ENCODE peak calls at places on chromosome 14, in five cellular contexts. X, T, K, R and B are unnamed samples. For H3K9me3, the result is how much of the 10 kb centered on the place peaks cover.

GRCh38 chr14:81551471-81551870 is 17.8 kb upstream of the SEL1L start:
- DNase-seq in X (no peak), T (no peak), K (no peak), R (no peak), B (no peak)

GRCh38 chr14:33611405-33612183 is 339.3 kb downstream of the EGLN3 start:
- DNase-seq in X (peak), T (no peak), K (no peak), R (no peak), B (no peak)

GRCh38 chr14:96268426-96269358 is 12.7 kb downstream of the BDKRB1 start:
- DNase-seq in X (no peak), T (no peak), K (no peak), R (peak), B (no peak)

GRCh38 chr14:92108345-92109254 is 2.2 kb upstream of the ATXN3 start:
- DNase-seq in X (no peak), T (no peak), K (no peak), R (no peak), B (no peak)

GRCh38 chr14:68404652-68405183 is 388.1 kb downstream of the ZFP36L1 start:
- DNase-seq in X (no peak), T (no peak), K (no peak), R (no peak), B (no peak)

GRCh38 chr14:99541677-99542470 is 60.7 kb downstream of the CCNK start:
- DNase-seq in X (peak), T (no peak), K (no peak), R (no peak), B (no peak)

GRCh38 chr14:49549881-49550280 is 36.3 kb downstream of the RPS29 start:
- DNase-seq in X (no peak), T (no peak), K (no peak), R (no peak), B (no peak)

GRCh38 chr14:68408680-68409079 is 384.2 kb downstream of the ZFP36L1 start:
- DNase-seq in X (no peak), T (no peak), K (no peak), R (no peak), B (no peak)

GRCh38 chr14:75406102-75406501 is 21.7 kb upstream of the JDP2 start:
- DNase-seq in X (no peak), T (no peak), K (no peak), R (no peak), B (no peak)

GRCh38 chr14:100239840-100240724 is 1.1 kb downstream of the YY1 start:
- DNase-seq in X (peak), T (peak), K (peak), R (peak), B (peak)

GRCh38 chr14:77186911-77187648 is 5.5 kb downstream of the TMEM63C start:
- DNase-seq in X (no peak), T (peak), K (no peak), R (peak), B (no peak)

GRCh38 chr14:95140060-95140858 is 17.1 kb downstream of the DICER1 start:
- DNase-seq in X (no peak), T (no peak), K (no peak), R (no peak), B (no peak)

GRCh38 chr14:50733479-50733878 is 65.4 kb upstream of the SAV1 start:
- DNase-seq in X (no peak), T (no peak), K (no peak), R (no peak), B (no peak)

GRCh38 chr14:80350707-80351106 is 139.4 kb upstream of the DIO2 start:
- DNase-seq in X (no peak), T (no peak), K (no peak), R (no peak), B (no peak)

GRCh38 chr14:30443368-30444007 is 115.5 kb upstream of the G2E3 start:
- DNase-seq in X (peak), T (peak), K (no peak), R (no peak), B (no peak)

GRCh38 chr14:45787167-45787566 is 534.2 kb upstream of the MIS18BP1 start:
- DNase-seq in X (no peak), T (peak), K (no peak), R (no peak), B (no peak)

GRCh38 chr14:53432378-53432802 is 279.3 kb upstream of the DDHD1 start:
- DNase-seq in X (peak), T (peak), K (no peak), R (no peak), B (no peak)

GRCh38 chr14:89779707-89780106 is 174.8 kb downstream of the EFCAB11 start:
- DNase-seq in X (no peak), T (no peak), K (no peak), R (no peak), B (no peak)

GRCh38 chr14:54440870-54441868 is at the start of gene CNIH1:
- DNase-seq in X (peak), T (peak), K (peak), R (peak), B (peak)
- TF ChIP-seq POLR2A in X (peak), T (peak), K (peak), R (peak), B (peak)

GRCh38 chr14:104353921-104354701 is 215.7 kb downstream of the KIF26A start:
- DNase-seq in X (peak), T (no peak), K (no peak), R (peak), B (peak)
- H3K9me3 ChIP-seq in X (under half), T (under half), K (under half), R (under half), B (under half)

DNA sequence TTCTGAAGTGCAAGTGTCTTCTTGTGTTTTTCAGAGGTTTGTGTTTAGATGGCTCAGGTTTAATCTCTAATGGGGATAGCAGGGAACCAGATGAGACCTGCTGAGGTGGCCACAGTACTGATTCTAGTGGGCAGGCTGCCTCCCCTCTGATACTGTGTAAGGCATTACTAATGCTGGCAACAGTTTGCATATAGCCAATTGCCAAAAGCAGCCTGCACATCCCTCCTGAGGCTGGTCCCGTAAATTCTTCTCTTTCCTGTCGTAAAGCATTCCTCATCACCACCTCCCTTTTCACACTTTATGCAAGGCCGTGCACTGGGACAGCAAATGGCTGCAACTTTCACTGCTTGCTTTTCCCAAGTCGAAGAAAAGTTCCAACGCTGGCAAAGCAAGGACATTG is 178.4 kb upstream of the HIF1A start:
- DNase-seq in X (peak), T (no peak), K (no peak), R (no peak), B (no peak)
- H3K27ac ChIP-seq in X (no peak), T (no peak), K (peak), R (no peak), B (peak)

DNA sequence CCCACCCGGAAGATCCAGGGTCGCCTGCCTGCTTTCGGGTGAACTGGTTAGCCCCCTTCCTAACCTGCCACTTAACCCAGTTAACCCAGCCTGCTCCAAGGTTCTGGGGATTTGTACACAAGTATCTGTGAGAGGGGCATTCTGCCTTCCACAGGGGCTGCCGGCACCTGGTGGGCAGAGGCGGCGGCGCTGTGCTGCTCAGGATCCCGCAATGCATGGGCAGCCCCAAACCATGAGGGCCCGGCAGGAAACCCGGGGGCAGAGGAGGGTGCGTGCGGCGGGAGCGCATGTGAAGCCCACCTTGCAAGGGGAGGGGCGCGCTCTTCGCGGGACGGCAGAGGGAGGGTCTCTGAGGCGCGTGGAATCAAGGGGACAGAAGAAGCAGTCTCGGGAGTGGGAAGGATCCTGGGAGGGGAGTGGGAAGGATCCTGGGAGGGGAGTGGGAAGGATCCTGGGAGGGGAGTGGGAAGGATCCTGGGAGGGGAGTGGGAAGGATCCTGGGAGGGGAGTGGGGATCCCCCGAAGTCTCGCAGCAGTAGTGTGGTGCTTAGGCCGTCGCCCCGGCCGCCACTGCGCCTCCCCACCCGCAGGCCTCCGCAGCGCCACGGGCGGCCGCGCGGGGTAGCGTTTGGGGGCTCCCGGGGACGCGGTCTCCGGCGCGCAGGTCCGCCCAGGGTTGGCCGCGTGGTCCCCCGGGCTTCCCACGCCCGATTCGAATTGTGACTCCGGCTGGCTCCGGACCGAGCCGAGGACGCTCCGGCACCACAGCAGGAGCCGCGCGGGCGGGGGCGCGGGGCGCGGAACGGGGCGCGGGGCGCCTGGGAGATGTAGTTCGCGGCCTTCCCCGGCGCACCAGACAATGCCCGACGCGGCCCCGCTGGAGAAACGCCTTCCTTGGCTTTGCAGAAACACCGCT is 4.9 kb upstream of the MTA1 start:
- DNase-seq in X (peak), T (no peak), K (peak), R (peak), B (peak)
- TF ChIP-seq POLR2A in X (no peak), T (no peak), K (no peak), R (no peak), B (no peak)

DNA sequence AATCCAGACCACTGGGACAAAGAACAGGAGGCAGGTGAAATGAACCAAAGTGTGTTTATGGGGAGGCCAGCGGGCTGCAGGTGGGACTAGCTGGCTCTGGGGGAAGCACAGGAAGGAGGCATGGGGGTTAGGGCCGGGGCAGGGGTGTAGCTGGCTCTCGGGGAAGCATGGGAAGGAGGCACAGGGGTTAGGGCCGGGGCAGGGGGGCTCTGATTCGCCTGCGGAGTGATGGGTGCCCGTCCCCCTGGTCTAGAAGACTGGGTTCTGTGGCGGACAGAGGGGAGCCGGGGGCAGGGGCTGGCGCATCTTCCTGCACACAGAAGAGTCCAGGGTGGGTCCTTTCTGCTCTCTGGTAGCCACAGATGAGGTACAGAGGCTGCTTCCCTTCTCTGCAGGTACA is 310.3 kb downstream of the TMEM121 start:
- DNase-seq in X (no peak), T (no peak), K (no peak), R (no peak), B (no peak)
- H3K9me3 ChIP-seq in X (under half), T (under half), K (under half), R (under half), B (under half)

DNA sequence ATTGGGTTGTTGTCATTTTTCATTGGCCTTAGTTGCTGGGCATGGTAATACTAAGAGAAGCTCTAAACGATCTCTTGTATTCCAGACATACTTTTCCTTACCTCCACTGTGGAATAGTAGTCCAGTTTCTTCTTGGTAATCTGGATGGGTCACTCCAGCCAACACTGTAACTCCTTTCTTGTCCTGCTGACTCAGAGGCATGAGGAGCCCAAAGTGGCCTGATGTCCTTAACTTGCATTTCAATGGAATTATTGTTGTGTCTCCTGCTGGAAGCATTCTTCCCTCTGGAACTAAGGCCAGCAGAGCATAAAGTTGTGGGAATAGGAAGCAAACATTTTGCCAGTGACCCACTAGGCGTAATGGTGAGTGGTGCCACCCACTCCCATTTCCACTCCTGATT is 33.1 kb downstream of the DAAM1 start:
- DNase-seq in X (no peak), T (no peak), K (no peak), R (no peak), B (no peak)
- H3K27ac ChIP-seq in X (no peak), T (no peak), K (no peak), R (no peak), B (no peak)